ENCODE peak calls at places on chromosomes 12 and 14, in ten cellular contexts. D is tibial artery, T is adrenal gland, G is pancreas, R is heart left ventricle, M is dorsolateral prefrontal cortex, U is stomach, P is IMR-90, J is right lobe of liver, Q is neural progenitor cell. Y is an unnamed sample. For H3K27me3, the result is how much of the 10 kb centered on the place peaks cover.

GRCh38 chr14:100609941-100610391 is 22.7 kb upstream of the BEGAIN start:
- DNase-seq in P (no peak), R (no peak), M (no peak), J (peak), T (no peak), D (no peak), Q (no peak), U (no peak), G (no peak), Y (peak)

GRCh38 chr14:61329478-61330051 is 8.2 kb downstream of the PRKCH start:
- DNase-seq in U (no peak), G (no peak), D (no peak), Q (no peak), R (no peak), P (no peak), M (no peak), J (no peak), T (no peak), Y (no peak)

GRCh38 chr14:92783813-92784431 is 10.2 kb upstream of the GOLGA5 start:
- DNase-seq in J (no peak), R (no peak), M (no peak), Q (peak), D (peak), U (no peak), G (peak), T (no peak), P (peak), Y (no peak)

GRCh38 chr14:89922549-89922907 is 32.0 kb downstream of the EFCAB11 start:
- DNase-seq in P (no peak), J (no peak), M (no peak), D (no peak), G (no peak), R (no peak), Q (no peak), T (no peak), U (no peak), Y (no peak)

GRCh38 chr14:94682736-94683135 is 70.5 kb downstream of the SERPINA3 start:
- DNase-seq in Q (no peak), T (no peak), J (no peak), D (no peak), M (no peak), U (no peak), P (no peak), R (peak), G (no peak), Y (no peak)

GRCh38 chr12:78004451-78005093 is 173.9 kb downstream of the NAV3 start:
- DNase-seq in J (no peak), T (no peak), U (no peak), Q (no peak), D (no peak), G (no peak), M (no peak), R (no peak), P (no peak), Y (no peak)

GRCh38 chr14:104591031-104591430 is 11.5 kb downstream of the C14orf180 start:
- DNase-seq in R (no peak), J (no peak), U (no peak), M (no peak), P (no peak), Q (no peak), D (no peak), T (no peak), G (no peak), Y (no peak)

GRCh38 chr12:26938660-26939185 is 453 bp downstream of the FGFR1OP2 start:
- DNase-seq in Q (no peak), J (no peak), P (no peak), T (no peak), M (no peak), D (peak), G (no peak), U (peak), R (no peak), Y (peak)

GRCh38 chr12:82176016-82176415 is 182.2 kb downstream of the CCDC59 start:
- DNase-seq in G (no peak), J (no peak), R (no peak), T (no peak), U (no peak), D (no peak), Q (no peak), M (no peak), P (no peak), Y (no peak)

GRCh38 chr12:95385246-95385645 is 88.7 kb upstream of the METAP2 start:
- DNase-seq in Q (peak), P (peak), J (no peak), D (no peak), G (no peak), R (peak), M (no peak), U (no peak), T (no peak), Y (no peak)

GRCh38 chr14:69708586-69709169 is 58.3 kb upstream of the SRSF5 start:
- DNase-seq in P (no peak), R (no peak), D (no peak), M (peak), T (no peak), J (no peak), U (no peak), Q (peak), G (no peak), Y (no peak)

GRCh38 chr14:60266021-60266937 is 17.3 kb downstream of the PPM1A start:
- DNase-seq in M (no peak), P (no peak), T (no peak), J (no peak), Q (peak), U (no peak), R (no peak), D (no peak), G (no peak), Y (no peak)

GRCh38 chr12:132278421-132279183 is 50.8 kb downstream of the GALNT9 start:
- DNase-seq in T (no peak), J (no peak), U (no peak), M (no peak), D (no peak), Q (no peak), R (no peak), P (no peak), G (no peak), Y (no peak)

GRCh38 chr12:8099235-8099634 is 17.2 kb downstream of the NECAP1 start:
- DNase-seq in U (no peak), Q (no peak), D (no peak), J (no peak), M (no peak), P (no peak), R (no peak), G (no peak), T (no peak), Y (no peak)

GRCh38 chr14:67674139-67674479 is 323 bp downstream of the VTI1B start:
- DNase-seq in J (peak), Q (peak), D (peak), T (peak), U (peak), M (peak), G (peak), P (peak), R (peak), Y (peak)

GRCh38 chr14:98169170-98169587 is 1102.8 kb downstream of the BCL11B start:
- DNase-seq in M (no peak), T (no peak), G (no peak), R (no peak), Q (no peak), D (no peak), P (no peak), U (no peak), J (no peak), Y (no peak)

GRCh38 chr12:23028158-23028802 is 403.3 kb downstream of the ETNK1 start:
- DNase-seq in T (no peak), D (no peak), J (no peak), Q (no peak), P (peak), R (no peak), G (no peak), U (no peak), M (no peak), Y (no peak)

GRCh38 chr12:66418908-66419307 is 116.6 kb downstream of the HELB start:
- DNase-seq in D (no peak), P (no peak), M (no peak), J (no peak), Q (no peak), T (no peak), U (no peak), G (no peak), R (no peak), Y (no peak)

GRCh38 chr12:61902403-61902802 is 357.8 kb upstream of the USP15 start:
- DNase-seq in M (no peak), D (no peak), G (no peak), J (no peak), U (no peak), T (no peak), R (no peak), P (no peak), Q (no peak), Y (no peak)

GRCh38 chr12:4174417-4174816 is 99.1 kb upstream of the CCND2 start:
- DNase-seq in T (no peak), M (peak), U (no peak), P (no peak), D (no peak), G (no peak), J (no peak), Q (peak), R (no peak), Y (no peak)

GRCh38 chr12:54016478-54016964 is 7.7 kb downstream of the HOXC8 start:
- DNase-seq in R (no peak), Q (no peak), D (no peak), U (no peak), P (peak), M (no peak), T (peak), J (no peak), G (no peak), Y (no peak)

GRCh38 chr12:54019111-54019811 is 9.0 kb upstream of the HOXC6 start:
- DNase-seq in T (no peak), M (no peak), D (no peak), G (no peak), R (no peak), J (no peak), Q (peak), P (no peak), U (no peak), Y (no peak)

GRCh38 chr12:54017027-54017788 is 8.4 kb downstream of the HOXC8 start:
- DNase-seq in M (no peak), Q (peak), J (no peak), U (no peak), G (no peak), R (no peak), D (no peak), T (peak), P (no peak), Y (no peak)

GRCh38 chr12:54018608-54018984 is 9.6 kb upstream of the HOXC6 start:
- DNase-seq in R (no peak), M (no peak), T (peak), Q (no peak), P (no peak), D (no peak), G (no peak), J (no peak), U (no peak), Y (no peak)

GRCh38 chr12:54017845-54018607 is 9.2 kb downstream of the HOXC8 start:
- DNase-seq in T (peak), R (peak), D (peak), P (peak), J (peak), U (peak), M (peak), G (peak), Q (peak), Y (no peak)
- TF ChIP-seq CTCF in T (no peak), R (no peak), D (peak), P (no peak), J (no peak), U (no peak), M (no peak), G (no peak), Q (no peak), Y (no peak)

DNA sequence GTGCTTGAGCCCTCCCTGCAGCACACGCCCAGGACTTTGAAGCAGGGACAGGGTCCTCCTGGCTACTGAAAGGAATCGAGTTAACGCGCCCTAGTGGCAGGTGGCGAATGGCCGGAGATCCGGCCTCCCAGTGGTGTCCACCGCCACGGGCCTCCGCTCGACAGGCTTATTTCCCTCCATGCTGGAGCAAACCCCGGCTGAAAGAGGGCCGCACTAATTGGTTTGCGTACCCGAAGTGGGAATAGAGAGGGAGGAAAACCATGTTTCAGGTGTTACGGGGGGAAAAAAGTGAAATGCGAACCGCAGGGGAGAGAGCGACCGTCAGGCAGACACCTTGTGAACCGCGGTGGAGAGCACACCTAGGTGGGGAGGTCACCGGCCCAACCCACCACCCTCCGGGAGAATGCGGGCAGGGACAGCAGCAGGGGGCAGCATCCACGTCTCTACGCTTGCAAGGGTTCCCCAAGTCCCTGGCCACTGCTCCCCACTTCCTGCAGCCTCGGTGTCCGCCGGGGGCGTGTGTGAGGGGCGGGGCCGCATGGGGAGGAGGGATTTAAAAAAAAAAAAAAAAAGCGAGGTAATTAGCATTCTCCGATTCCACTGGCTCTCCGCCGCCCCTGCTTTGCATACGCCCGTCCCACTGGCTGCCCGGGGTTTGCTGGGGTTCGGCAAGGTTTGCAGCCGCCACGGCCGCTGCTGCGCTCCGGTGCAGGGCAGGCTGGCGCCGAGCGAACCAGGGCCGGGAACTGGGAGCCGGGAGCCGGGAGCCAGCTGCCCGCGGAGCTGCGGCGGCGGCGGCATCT is 224.6 kb upstream of the CRY1 start:
- DNase-seq in P (peak), G (peak), D (peak), U (peak), M (peak), J (peak), T (peak), R (peak), Q (peak), Y (peak)
- H3K27me3 ChIP-seq in P (under half), G (under half), D (half or more), U (under half), M (half or more), J (under half), T (half or more), R (under half), Q (half or more), Y (under half)

GRCh38 chr14:88439088-88439487 is 53.6 kb downstream of the SPATA7 start:
- DNase-seq in G (peak), R (no peak), M (no peak), P (no peak), D (no peak), T (no peak), J (no peak), U (no peak), Q (no peak), Y (no peak)

GRCh38 chr14:88437659-88438058 is 52.2 kb downstream of the SPATA7 start:
- DNase-seq in G (no peak), D (no peak), P (no peak), J (no peak), Q (peak), T (no peak), M (no peak), U (no peak), R (no peak), Y (no peak)
- TF ChIP-seq CTCF in G (no peak), D (no peak), P (peak), J (peak), Q (peak), T (peak), M (peak), U (no peak), R (no peak), Y (peak)

DNA sequence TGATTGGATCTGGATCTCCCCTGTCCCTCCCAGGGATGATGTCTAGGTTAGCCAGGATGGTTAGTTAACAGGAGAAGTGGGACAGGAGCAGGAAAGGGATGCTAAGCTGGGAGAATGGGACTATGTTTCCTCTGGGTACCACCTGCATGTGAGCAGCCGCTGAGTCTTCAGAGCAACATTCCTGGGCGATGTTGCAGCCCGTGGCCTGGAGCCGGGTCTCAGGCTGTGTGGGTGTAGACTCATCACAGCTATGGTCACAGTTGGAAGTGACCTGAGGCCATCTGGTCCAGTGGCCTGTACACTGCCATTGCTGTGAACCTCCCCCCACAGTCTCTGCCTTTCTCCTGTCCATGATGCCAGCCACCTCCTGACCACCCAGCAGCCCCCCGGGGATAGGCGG is 422.6 kb downstream of the DPF3 start:
- DNase-seq in R (no peak), Q (no peak), U (no peak), T (no peak), D (no peak), P (peak), G (no peak), M (no peak), J (no peak), Y (no peak)
- H3K27me3 ChIP-seq in R (under half), Q (under half), U (under half), T (under half), D (under half), P (under half), G (under half), M (under half), J (under half), Y (under half)

GRCh38 chr12:48292030-48292429 is 58.7 kb downstream of the ZNF641 start:
- DNase-seq in R (no peak), T (no peak), Q (no peak), D (no peak), P (no peak), G (no peak), J (no peak), U (no peak), M (no peak), Y (no peak)
- TF ChIP-seq CTCF in R (no peak), T (no peak), Q (no peak), D (no peak), P (no peak), G (no peak), J (no peak), U (no peak), M (no peak), Y (no peak)

Y was measured in RWPE2.